ENCODE peak calls at places on chromosomes 5 and 9, in eight cellular contexts. Q is AG08395; M is Kasumi-1; D is Panc1; H is stimulated activated CD4-positive, alpha-beta T cell treated with anti-CD3 and anti-CD28 coated beads, Interleukin-4, amount 100 ng/mL, for 4 hours; K is lung; W is HEK293T; P is amniotic stem cell. F is an unnamed sample.

GRCh38 chr5:72115277-72115676 is 8.0 kb downstream of the MAP1B start:
- DNase-seq in M (no peak), K (no peak), H (no peak), P (no peak), D (no peak), Q (no peak), W (no peak), F (peak; percentile 2)

GRCh38 chr9:27184556-27185351 is 75.7 kb downstream of the TEK start:
- DNase-seq in K (no peak), D (no peak), H (no peak), P (no peak), Q (no peak), M (no peak), W (no peak), F (no peak)

GRCh38 chr5:119368238-119368630 is 12.4 kb downstream of the TNFAIP8 start:
- DNase-seq in W (no peak), K (no peak), H (peak; percentile 66), D (no peak), Q (no peak), P (no peak), M (no peak), F (no peak)

GRCh38 chr9:28487561-28487960 is 914.3 kb upstream of the C9orf72 start:
- DNase-seq in M (no peak), D (no peak), P (no peak), Q (no peak), K (no peak), W (no peak), H (no peak), F (no peak)

GRCh38 chr9:92610470-92611420 is 59.2 kb downstream of the IPPK start:
- DNase-seq in M (no peak), K (no peak), D (no peak), H (no peak), W (no peak), P (no peak), Q (peak; percentile 82), F (no peak)

GRCh38 chr9:69181908-69182353 is 7.9 kb downstream of the TJP2 start:
- DNase-seq in W (no peak), H (no peak), M (peak; percentile 27), Q (no peak), P (no peak), D (no peak), K (no peak), F (no peak)

GRCh38 chr9:20512106-20512505 is 110.2 kb downstream of the MLLT3 start:
- DNase-seq in M (no peak), K (no peak), D (no peak), P (peak; percentile 7), W (no peak), Q (peak; percentile 49), H (no peak), F (no peak)

GRCh38 chr5:112823656-112824055 is 37.4 kb upstream of the SRP19 start:
- DNase-seq in D (no peak), K (no peak), P (no peak), H (no peak), W (no peak), M (no peak), Q (no peak), F (no peak)

GRCh38 chr5:7850241-7850532 is 746 bp downstream of the CFAP90 start:
- DNase-seq in W (no peak), H (no peak), P (no peak), K (no peak), Q (no peak), D (no peak), M (no peak), F (no peak)

GRCh38 chr5:177131352-177131710 is 2.2 kb upstream of the NSD1 start:
- DNase-seq in P (no peak), D (no peak), W (no peak), Q (no peak), K (no peak), H (no peak), M (no peak), F (no peak)

GRCh38 chr9:87620727-87621322 is 105.1 kb upstream of the CTSL start:
- DNase-seq in H (no peak), Q (no peak), K (no peak), M (no peak), D (no peak), W (no peak), P (no peak), F (no peak)

GRCh38 chr9:112861638-112862555 is 28.8 kb downstream of the SLC46A2 start:
- DNase-seq in D (no peak), H (no peak), M (peak; percentile 48), W (no peak), K (peak; percentile 56), Q (no peak), P (no peak), F (no peak)

GRCh38 chr9:73200694-73201432 is 49.2 kb downstream of the ANXA1 start:
- DNase-seq in K (no peak), H (no peak), W (peak; percentile 26), M (peak; percentile 67), D (no peak), P (peak; percentile 34), Q (peak; percentile 45), F (peak; percentile 83)

GRCh38 chr5:109681763-109682162 is 8.0 kb upstream of the MAN2A1 start:
- DNase-seq in P (no peak), H (no peak), W (no peak), Q (no peak), M (no peak), K (no peak), D (no peak), F (no peak)

GRCh38 chr5:36734422-36734821 is 128.0 kb downstream of the SLC1A3 start:
- DNase-seq in Q (peak; percentile 18), P (no peak), H (no peak), M (peak; percentile 54), D (no peak), K (no peak), W (no peak), F (peak; percentile 63)

GRCh38 chr5:138966236-138966985 is 91.3 kb upstream of the LRRTM2 start:
- DNase-seq in Q (no peak), D (no peak), P (no peak), W (no peak), K (no peak), H (no peak), M (no peak), F (no peak)

GRCh38 chr9:18611946-18612345 is 138.0 kb downstream of the ADAMTSL1 start:
- DNase-seq in Q (no peak), W (no peak), M (no peak), H (no peak), D (no peak), K (no peak), P (no peak), F (no peak)

GRCh38 chr9:21935631-21936030 is 58.6 kb downstream of the CDKN2A start:
- DNase-seq in H (no peak), W (no peak), M (no peak), Q (no peak), D (no peak), P (no peak), K (no peak), F (no peak)

GRCh38 chr5:76325876-76326491 is 77.1 kb upstream of the IQGAP2 start:
- DNase-seq in M (no peak), P (no peak), Q (no peak), K (no peak), D (no peak), H (peak; percentile 13), W (no peak), F (no peak)

GRCh38 chr9:137319976-137320551 is 18.0 kb upstream of the NRARP start:
- DNase-seq in P (no peak), H (no peak), W (no peak), Q (peak; percentile 1), M (no peak), K (no peak), D (no peak), F (no peak)

GRCh38 chr5:960551-960950 is 48.1 kb upstream of the NKD2 start:
- DNase-seq in M (no peak), P (no peak), K (no peak), Q (no peak), D (no peak), W (no peak), H (no peak), F (no peak)

GRCh38 chr5:171484460-171484899 is 65.0 kb downstream of the FGF18 start:
- DNase-seq in Q (peak; percentile 61), W (peak; percentile 73), H (peak; percentile 16), K (no peak), M (peak; percentile 37), P (no peak), D (no peak), F (peak; percentile 61)

F was measured in Karpas-422.